ENCODE peak calls at places on chromosome 10, in six cellular contexts. M is nucleus accumbens, B is T-helper 2 cell, W is lung microvascular endothelial cell, F is GM20000, O is T-helper 1 cell. L is an unnamed sample.
A peak's percentile ranks its signal among the peaks of the same experiment; 100 is the strongest.

GRCh38 chr10:105358911-105359310 is 717.8 kb downstream of the SORCS3 start:
- DNase-seq in B (no peak), O (no peak), M (no peak), F (no peak), W (no peak), L (no peak)

GRCh38 chr10:11313463-11313862 is 295.8 kb downstream of the CELF2 start:
- DNase-seq in B (no peak), F (no peak), M (no peak), O (no peak), W (no peak), L (no peak)

GRCh38 chr10:79933961-79934360 is 14.9 kb downstream of the SFTPD start:
- DNase-seq in F (no peak), W (peak; percentile 92), M (no peak), O (no peak), B (no peak), L (no peak)

GRCh38 chr10:109934958-109935793 is 11.9 kb upstream of the XPNPEP1 start:
- DNase-seq in W (peak; percentile 97), O (no peak), B (no peak), F (no peak), M (no peak), L (no peak)

GRCh38 chr10:63549810-63550209 is 28.6 kb downstream of the REEP3 start:
- DNase-seq in B (no peak), M (no peak), O (no peak), F (no peak), W (no peak), L (no peak)

GRCh38 chr10:58003945-58004344 is 263.7 kb downstream of the IPMK start:
- DNase-seq in F (no peak), O (no peak), M (no peak), B (no peak), W (no peak), L (no peak)

GRCh38 chr10:91000470-91000869 is 79.6 kb upstream of the ANKRD1 start:
- DNase-seq in F (no peak), M (no peak), W (no peak), B (no peak), O (no peak), L (no peak)

GRCh38 chr10:48749254-48749787 is 64.6 kb downstream of the WDFY4 start:
- DNase-seq in F (no peak), M (no peak), O (no peak), W (no peak), B (no peak), L (no peak)

L was measured in HuH-7.5.